ENCODE peak calls at places on chromosomes 1 and 21, in eight cellular contexts. T is ascending aorta; W is heart right ventricle; K is HCT116; X is CD8-positive, alpha-beta memory T cell; N is cardiac muscle cell; F is mammary epithelial cell; Z is transverse colon. Q is an unnamed sample. For H3K4me1, the result is how much of the 10 kb centered on the place peaks cover.

GRCh38 chr1:46062651-46063319 is 69.6 kb downstream of the PIK3R3 start:
- DNase-seq in N (no peak), T (no peak), W (no peak), X (peak), Z (peak), K (no peak), F (no peak), Q (no peak)

GRCh38 chr1:223062177-223062576 is 80.9 kb downstream of the TLR5 start:
- DNase-seq in W (no peak), K (no peak), Z (no peak), F (peak), N (no peak), T (no peak), X (no peak), Q (no peak)

GRCh38 chr1:223713546-223714420 is 1.4 kb downstream of the CAPN2 start:
- DNase-seq in K (peak), T (no peak), F (peak), X (no peak), W (no peak), Z (peak), N (no peak), Q (no peak)

GRCh38 chr21:35376406-35377135 is 327.5 kb upstream of the RUNX1 start:
- DNase-seq in Z (no peak), W (no peak), X (no peak), F (no peak), T (no peak), K (no peak), N (no peak), Q (no peak)

GRCh38 chr21:41148798-41149197 is 19.2 kb upstream of the BACE2 start:
- DNase-seq in W (no peak), F (no peak), Z (no peak), T (no peak), X (no peak), K (no peak), N (no peak), Q (no peak)

GRCh38 chr1:12541274-12542137 is 76.5 kb downstream of the DHRS3 start:
- DNase-seq in T (no peak), K (no peak), X (no peak), N (peak), F (peak), Z (peak), W (peak), Q (no peak)

GRCh38 chr1:15966081-15966955 is 9.6 kb downstream of the ZBTB17 start:
- DNase-seq in T (no peak), X (peak), F (no peak), W (no peak), N (no peak), Z (peak), K (no peak), Q (peak)

GRCh38 chr1:8863138-8863537 is 15.3 kb downstream of the ENO1 start:
- DNase-seq in Z (no peak), N (no peak), W (no peak), K (no peak), T (no peak), X (no peak), F (no peak), Q (no peak)

GRCh38 chr1:244862354-244862698 is 2.0 kb downstream of the HNRNPU start:
- DNase-seq in K (no peak), Z (no peak), X (no peak), T (no peak), N (no peak), F (peak), W (no peak), Q (no peak)

GRCh38 chr1:93717639-93718038 is 36.0 kb upstream of the BCAR3 start:
- DNase-seq in N (no peak), T (no peak), Z (no peak), W (no peak), K (no peak), F (no peak), X (no peak), Q (no peak)

GRCh38 chr1:171292799-171293198 is 21.2 kb upstream of the FMO4 start:
- DNase-seq in Z (no peak), X (no peak), W (no peak), K (no peak), T (no peak), F (no peak), N (no peak), Q (no peak)

GRCh38 chr21:35337573-35337972 is 288.5 kb upstream of the RUNX1 start:
- DNase-seq in T (no peak), K (no peak), W (no peak), Z (no peak), F (no peak), X (no peak), N (no peak), Q (no peak)

GRCh38 chr1:101288491-101288944 is 51.7 kb downstream of the S1PR1 start:
- DNase-seq in Z (peak), X (peak), K (peak), T (no peak), W (no peak), F (peak), N (peak), Q (no peak)
- H3K4me1 ChIP-seq in Z (under half), X (half or more), K (under half), T (under half), W (under half), F (under half), N (under half), Q (under half)

GRCh38 chr21:44485796-44486195 is 30.5 kb downstream of the LRRC3 start:
- DNase-seq in T (no peak), W (no peak), F (no peak), K (no peak), N (no peak), X (no peak), Z (no peak), Q (no peak)
- H3K27ac ChIP-seq in T (no peak), W (no peak), F (no peak), K (no peak), N (peak), X (no peak), Z (no peak), Q (peak)

GRCh38 chr21:38957575-38958340 is 152.0 kb downstream of the ETS2 start:
- DNase-seq in K (no peak), Z (no peak), N (no peak), T (no peak), F (peak), X (no peak), W (no peak), Q (no peak)
- H3K4me1 ChIP-seq in K (under half), Z (half or more), N (under half), T (under half), F (under half), X (under half), W (half or more), Q (under half)

GRCh38 chr1:201945863-201946223 is 505 bp downstream of the LMOD1 start:
- DNase-seq in N (no peak), W (no peak), K (no peak), F (no peak), Z (no peak), X (no peak), T (no peak), Q (no peak)
- H3K27ac ChIP-seq in N (peak), W (peak), K (no peak), F (no peak), Z (peak), X (no peak), T (peak), Q (peak)

GRCh38 chr1:90835661-90836344 is 118.7 kb upstream of the BARHL2 start:
- DNase-seq in W (peak), X (no peak), T (no peak), N (no peak), F (no peak), Z (no peak), K (no peak), Q (no peak)
- H3K4me1 ChIP-seq in W (under half), X (under half), T (under half), N (under half), F (under half), Z (under half), K (under half), Q (under half)